ENCODE peak calls at places on chromosomes 5 and 9, in six cellular contexts. P is psoas muscle; W is IMR-90; D is Peyer's patch; C is NCI-H748 treated with DMSO at 0.1 percent for 48 hours; J is activated CD4-positive, CD25-positive, alpha-beta regulatory T cell. B is an unnamed sample.

GRCh38 chr5:139747583-139748504 is 47.8 kb upstream of the PSD2 start:
- DNase-seq in P (no peak), W (peak), D (peak), C (peak), J (no peak), B (peak)

GRCh38 chr5:72812483-72812882 is 4.0 kb upstream of the TNPO1 start:
- DNase-seq in P (no peak), W (no peak), D (no peak), C (no peak), J (no peak), B (no peak)

GRCh38 chr5:154892370-154892771 is 33.9 kb downstream of the CNOT8 start:
- DNase-seq in P (no peak), W (no peak), D (no peak), C (no peak), J (no peak), B (no peak)

GRCh38 chr5:149464796-149465489 is 85.9 kb upstream of the IL17B start:
- DNase-seq in P (peak), W (peak), D (no peak), C (no peak), J (no peak), B (peak)

GRCh38 chr9:3329361-3329760 is 196.4 kb downstream of the RFX3 start:
- DNase-seq in P (no peak), W (peak), D (no peak), C (no peak), J (no peak), B (no peak)

GRCh38 chr5:128052764-128053163 is 30.8 kb upstream of the SLC12A2 start:
- DNase-seq in P (no peak), W (peak), D (no peak), C (peak), J (no peak), B (no peak)

GRCh38 chr9:104927216-104927911 is 591 bp downstream of the ABCA1 start:
- DNase-seq in P (peak), W (peak), D (peak), C (peak), J (no peak), B (peak)

GRCh38 chr9:101417977-101418376 is 17.6 kb downstream of the ALDOB start:
- DNase-seq in P (no peak), W (no peak), D (no peak), C (no peak), J (no peak), B (no peak)

GRCh38 chr9:125332527-125332926 is 70.9 kb downstream of the GAPVD1 start:
- DNase-seq in P (no peak), W (no peak), D (no peak), C (no peak), J (no peak), B (no peak)

GRCh38 chr5:35198681-35199080 is 31.6 kb downstream of the PRLR start:
- DNase-seq in P (no peak), W (no peak), D (no peak), C (no peak), J (no peak), B (no peak)

GRCh38 chr5:160824590-160824989 is 27.4 kb downstream of the ATP10B start:
- DNase-seq in P (no peak), W (no peak), D (no peak), C (no peak), J (no peak), B (no peak)

GRCh38 chr9:133151041-133151440 is 12.7 kb downstream of the GBGT1 start:
- DNase-seq in P (no peak), W (no peak), D (no peak), C (no peak), J (no peak), B (no peak)

GRCh38 chr9:78278177-78278777 is 18.6 kb upstream of the PSAT1 start:
- DNase-seq in P (no peak), W (peak), D (no peak), C (no peak), J (no peak), B (no peak)

GRCh38 chr5:136155769-136156168 is 23.1 kb downstream of the SMAD5 start:
- DNase-seq in P (no peak), W (peak), D (no peak), C (no peak), J (no peak), B (no peak)

GRCh38 chr5:145347026-145347616 is 488.0 kb downstream of the PRELID2 start:
- DNase-seq in P (no peak), W (peak), D (no peak), C (no peak), J (no peak), B (no peak)

GRCh38 chr5:12467799-12468198 is 563.6 kb upstream of the CTNND2 start:
- DNase-seq in P (no peak), W (no peak), D (no peak), C (no peak), J (no peak), B (no peak)